ENCODE peak calls at places on chromosomes 16 and 17, in seven cellular contexts. V, U, I, Z, Q, P and F are unnamed samples.
A peak's percentile ranks its signal among the peaks of the same experiment; 100 is the strongest.

GRCh38 chr16:88466175-88466862 is 13.2 kb downstream of the ZFPM1 start:
- DNase-seq in V (no peak), U (no peak), I (no peak), Z (no peak), Q (no peak), P (no peak), F (no peak)

GRCh38 chr17:70961341-70961740 is 792.0 kb downstream of the KCNJ2 start:
- DNase-seq in V (no peak), U (no peak), I (no peak), Z (no peak), Q (no peak), P (peak; percentile 17), F (no peak)

GRCh38 chr16:70747703-70748631 is 53.0 kb downstream of the VAC14 start:
- DNase-seq in V (no peak), U (no peak), I (no peak), Z (peak; percentile 48), Q (no peak), P (peak; percentile 44), F (no peak)

GRCh38 chr17:79844869-79845600 is 5.8 kb upstream of the CBX4 start:
- DNase-seq in V (no peak), U (peak; percentile 56), I (no peak), Z (peak; percentile 83), Q (no peak), P (peak; percentile 99), F (peak; percentile 59)

GRCh38 chr17:16415031-16415924 is at the start of gene TRPV2:
- DNase-seq in V (no peak), U (peak; percentile 50), I (no peak), Z (no peak), Q (no peak), P (peak; percentile 70), F (no peak)

GRCh38 chr17:27226611-27227234 is 67.2 kb upstream of the WSB1 start:
- DNase-seq in V (no peak), U (no peak), I (no peak), Z (no peak), Q (no peak), P (no peak), F (no peak)

GRCh38 chr16:87528690-87529579 is 36.1 kb upstream of the ZCCHC14 start:
- DNase-seq in V (no peak), U (no peak), I (no peak), Z (no peak), Q (no peak), P (no peak), F (no peak)

GRCh38 chr16:82454152-82454551 is 172.6 kb upstream of the CDH13 start:
- DNase-seq in V (no peak), U (no peak), I (no peak), Z (no peak), Q (no peak), P (no peak), F (no peak)

GRCh38 chr16:89114159-89114981 is 20.7 kb downstream of the ACSF3 start:
- DNase-seq in V (no peak), U (no peak), I (no peak), Z (peak; percentile 51), Q (no peak), P (peak; percentile 93), F (peak; percentile 11)

GRCh38 chr16:5490499-5490898 is 392.9 kb upstream of the EEF2KMT start:
- DNase-seq in V (no peak), U (peak; percentile 35), I (no peak), Z (no peak), Q (peak; percentile 4), P (no peak), F (no peak)

DNA sequence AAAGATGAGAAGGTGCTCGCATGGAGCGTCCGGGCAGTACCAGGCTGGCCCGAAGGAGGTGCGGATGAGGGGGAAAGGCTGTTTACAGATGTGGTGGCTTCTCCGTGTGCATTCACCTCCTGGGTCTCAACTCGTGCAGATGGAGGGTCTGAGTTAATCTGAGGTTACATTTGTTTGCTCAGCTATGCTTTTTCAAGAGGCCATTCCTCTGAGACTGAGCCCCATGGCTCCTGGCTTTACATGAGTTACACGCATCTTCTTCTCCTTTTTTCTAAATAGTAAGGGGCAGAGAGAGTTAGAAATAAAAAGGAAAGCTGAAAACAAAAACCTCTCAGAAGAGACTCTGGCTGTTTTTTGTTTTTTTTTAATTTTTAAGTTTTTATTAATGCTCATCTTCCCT is 29.0 kb downstream of the IRF8 start:
- DNase-seq in V (no peak), U (no peak), I (no peak), Z (no peak), Q (no peak), P (peak; percentile 22), F (no peak)
- H3K36me3 ChIP-seq in V (no peaks in the 10 kb centered on the region), U (no peaks in the 10 kb centered on the region), I (no peaks in the 10 kb centered on the region), Z (no peaks in the 10 kb centered on the region), Q (no peaks in the 10 kb centered on the region), P (no peaks in the 10 kb centered on the region), F (no peaks in the 10 kb centered on the region)

DNA sequence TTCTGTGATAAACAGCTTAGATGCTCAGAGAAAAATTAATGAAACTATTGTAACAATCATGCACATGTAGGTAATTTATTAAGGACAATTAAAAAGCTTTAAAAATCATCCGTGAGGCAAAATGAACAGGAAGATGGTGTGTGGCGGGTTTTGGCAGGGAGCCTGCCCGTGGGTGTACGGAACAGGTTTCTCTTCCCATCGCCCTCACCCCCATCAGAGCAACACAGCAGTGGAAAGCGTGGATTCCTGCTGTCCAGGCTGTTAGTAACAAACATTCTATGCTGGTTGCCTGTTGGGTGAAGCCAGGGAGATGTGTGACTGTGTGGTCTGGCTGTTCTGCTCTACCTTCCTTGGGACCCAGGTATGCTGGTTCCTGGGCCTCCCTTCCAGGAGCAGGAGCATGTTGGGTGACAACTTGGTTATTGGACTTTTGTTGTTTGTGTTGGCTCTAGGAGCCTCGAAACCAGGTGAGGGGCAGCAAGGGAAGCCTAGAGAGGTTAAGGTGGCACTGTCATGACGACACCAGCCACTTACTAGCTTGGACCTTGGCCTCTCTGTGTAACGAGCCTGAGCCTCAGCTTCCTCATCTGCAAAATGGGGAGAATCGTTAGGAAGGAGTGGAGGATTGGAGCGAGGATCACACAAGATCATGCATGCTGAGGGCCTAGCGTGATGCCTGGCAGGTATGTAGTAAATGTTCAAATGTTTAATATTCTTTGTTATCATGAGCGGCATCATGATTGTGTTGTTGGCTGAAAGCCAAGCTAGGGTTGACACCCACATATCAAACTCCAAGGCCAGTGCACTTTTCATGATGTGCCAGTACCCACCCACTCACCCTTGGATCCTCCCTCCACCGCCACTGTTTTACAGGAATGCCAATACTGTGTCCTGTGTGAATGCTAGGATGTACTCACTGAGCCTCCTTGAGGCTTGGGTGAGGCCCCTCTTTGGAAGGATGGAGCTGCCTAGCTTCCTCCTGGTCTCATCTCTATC is 192.3 kb downstream of the MSI2 start:
- DNase-seq in V (no peak), U (peak; percentile 53), I (no peak), Z (no peak), Q (no peak), P (peak; percentile 35), F (no peak)
- H3K4me1 ChIP-seq in V (no peaks in the 10 kb centered on the region), U (peaks cover 49% of the 10 kb centered on the region), I (no peaks in the 10 kb centered on the region), Z (no peaks in the 10 kb centered on the region), Q (no peaks in the 10 kb centered on the region), P (no peaks in the 10 kb centered on the region), F (peaks cover 17% of the 10 kb centered on the region)

GRCh38 chr17:41689497-41690299 is 1.0 kb downstream of the EIF1 start:
- DNase-seq in V (no peak), U (peak; percentile 72), I (no peak), Z (no peak), Q (peak; percentile 51), P (peak; percentile 41), F (no peak)
- TF ChIP-seq CTCF in V (peak; percentile 84), U (peak; percentile 68), I (peak; percentile 59), Z (peak; percentile 50), Q (peak; percentile 18), P (peak; percentile 64), F (peak; percentile 58)

DNA sequence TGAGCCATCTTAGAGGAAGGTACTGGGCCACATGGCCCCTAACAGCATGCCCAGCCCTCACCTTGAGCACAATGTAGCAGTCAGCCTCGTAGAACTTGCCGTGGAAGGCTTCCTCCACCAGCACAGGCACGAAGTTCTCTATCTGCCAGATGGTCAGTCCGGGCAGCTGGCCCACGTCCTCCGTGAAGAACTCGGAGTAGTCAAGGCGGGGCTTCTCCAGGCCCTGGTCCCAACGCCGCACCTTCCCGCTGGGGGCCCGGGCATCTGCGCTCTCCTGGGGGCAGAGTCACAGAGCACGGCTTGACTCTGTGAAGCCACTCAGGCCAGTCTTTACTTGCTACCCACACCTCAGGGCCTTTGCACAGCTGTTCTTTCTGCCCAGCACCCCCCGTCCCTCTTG is 7.3 kb downstream of the FLII start:
- DNase-seq in V (no peak), U (no peak), I (no peak), Z (no peak), Q (no peak), P (no peak), F (no peak)
- H3K36me3 ChIP-seq in V (peaks cover 44% of the 10 kb centered on the region), U (peaks cover 100% of the 10 kb centered on the region), I (peaks cover 84% of the 10 kb centered on the region), Z (peaks cover 41% of the 10 kb centered on the region), Q (peaks cover 14% of the 10 kb centered on the region), P (peaks cover 94% of the 10 kb centered on the region), F (peaks cover 12% of the 10 kb centered on the region)

GRCh38 chr16:17411263-17411662 is 59.5 kb downstream of the XYLT1 start:
- DNase-seq in V (no peak), U (no peak), I (no peak), Z (no peak), Q (no peak), P (no peak), F (no peak)
- H3K4me1 ChIP-seq in V (peaks cover 9% of the 10 kb centered on the region), U (peaks cover 9% of the 10 kb centered on the region), I (peaks cover 8% of the 10 kb centered on the region), Z (no peaks in the 10 kb centered on the region), Q (peaks cover 13% of the 10 kb centered on the region), P (peaks cover 6% of the 10 kb centered on the region), F (no peaks in the 10 kb centered on the region)

GRCh38 chr17:50117202-50118040 is 12.5 kb downstream of the SAMD14 start:
- DNase-seq in V (no peak), U (peak; percentile 69), I (no peak), Z (no peak), Q (peak; percentile 64), P (peak; percentile 96), F (peak; percentile 65)
- TF ChIP-seq CTCF in V (peak; percentile 81), U (peak; percentile 83), I (peak; percentile 79), Z (peak; percentile 63), Q (peak; percentile 77), P (peak; percentile 42), F (peak; percentile 60)

DNA sequence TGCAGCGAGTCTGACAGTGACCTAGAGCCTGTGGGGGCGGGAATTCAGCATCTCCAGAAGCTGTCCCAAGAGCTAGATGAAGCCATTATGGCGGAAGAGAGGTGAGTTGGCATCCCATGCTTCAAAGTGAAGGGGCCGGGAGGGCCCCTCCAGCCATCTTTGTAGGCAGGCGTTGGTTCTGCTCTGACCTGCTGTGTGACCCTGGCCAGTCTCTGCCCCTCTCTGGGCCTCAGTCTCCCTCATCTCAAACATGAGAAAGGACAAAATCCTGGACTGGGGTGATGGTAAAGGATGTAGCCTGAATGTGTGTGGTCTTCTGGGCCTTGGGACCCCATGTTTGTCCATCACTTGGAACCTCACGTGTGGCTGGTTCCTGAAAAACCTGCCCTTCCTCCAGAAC is 5.1 kb downstream of the PIMREG start:
- DNase-seq in V (no peak), U (no peak), I (no peak), Z (no peak), Q (no peak), P (peak; percentile 48), F (no peak)
- H3K36me3 ChIP-seq in V (no peaks in the 10 kb centered on the region), U (no peaks in the 10 kb centered on the region), I (no peaks in the 10 kb centered on the region), Z (no peaks in the 10 kb centered on the region), Q (no peaks in the 10 kb centered on the region), P (peaks cover 20% of the 10 kb centered on the region), F (no peaks in the 10 kb centered on the region)

GRCh38 chr17:77432791-77433190 is 292.0 kb downstream of the SEC14L1 start:
- DNase-seq in V (no peak), U (no peak), I (no peak), Z (no peak), Q (no peak), P (no peak), F (no peak)
- H3K4me1 ChIP-seq in V (peaks cover 82% of the 10 kb centered on the region), U (peaks cover 94% of the 10 kb centered on the region), I (peaks cover 62% of the 10 kb centered on the region), Z (no peaks in the 10 kb centered on the region), Q (peaks cover 47% of the 10 kb centered on the region), P (peaks cover 63% of the 10 kb centered on the region), F (peaks cover 80% of the 10 kb centered on the region)